ENCODE peak calls at places on chromosomes 5 and 9, in four cellular contexts. H, C, D and A are unnamed samples.

GRCh38 chr5:38287124-38287523 is 28.8 kb downstream of the EGFLAM start:
- DNase-seq in C (no peak), D (no peak), H (no peak), A (no peak)

GRCh38 chr5:94771742-94772141 is 153.3 kb downstream of the SLF1 start:
- DNase-seq in H (no peak), C (no peak), D (no peak), A (no peak)

GRCh38 chr5:174344335-174344734 is 298.8 kb downstream of the NSG2 start:
- DNase-seq in D (no peak), C (no peak), H (no peak), A (no peak)

GRCh38 chr9:14051459-14051858 is 262.5 kb downstream of the NFIB start:
- DNase-seq in H (no peak), D (no peak), C (no peak), A (no peak)

GRCh38 chr5:178241688-178242231 is 9.2 kb upstream of the PHYKPL start:
- DNase-seq in H (no peak), C (no peak), D (peak; percentile 9), A (no peak)

GRCh38 chr5:107887587-107887986 is 216.8 kb upstream of the EFNA5 start:
- DNase-seq in D (no peak), H (no peak), C (no peak), A (no peak)

GRCh38 chr9:91056917-91057316 is 255.3 kb downstream of the SYK start:
- DNase-seq in D (no peak), H (no peak), C (no peak), A (no peak)

GRCh38 chr9:101711330-101711941 is 27.0 kb downstream of the GRIN3A start:
- DNase-seq in C (no peak), H (no peak), D (no peak), A (no peak)

GRCh38 chr5:103375356-103375755 is 116.8 kb downstream of the MACIR start:
- DNase-seq in H (peak; percentile 77), D (no peak), C (no peak), A (no peak)

GRCh38 chr9:126681336-126681735 is 67.6 kb downstream of the LMX1B start:
- DNase-seq in D (no peak), H (no peak), C (no peak), A (no peak)

GRCh38 chr5:178429541-178430186 is 160.5 kb downstream of the COL23A1 start:
- DNase-seq in H (no peak), C (no peak), D (no peak), A (no peak)